ENCODE peak calls at places on chromosomes 1 and 21, in nine cellular contexts. A is upper lobe of right lung, V is fibroblast of lung, J is HCT116, M is IMR-90, G is tibial artery, P is Peyer's patch, C is K562, O is colonic mucosa. Z is an unnamed sample. For H3K4me1 and H3K36me3, the result is how much of the 10 kb centered on the place peaks cover.

GRCh38 chr21:36104306-36105300 is 30.3 kb upstream of the CBR3 start:
- DNase-seq in V (peak), G (no peak), M (peak), O (peak), A (no peak), C (peak), J (peak), P (peak), Z (peak)

GRCh38 chr1:119141020-119141424 is 569 bp upstream of the WARS2 start:
- DNase-seq in P (no peak), J (no peak), V (no peak), G (no peak), O (peak), A (peak), M (no peak), C (peak), Z (peak)

GRCh38 chr1:61132176-61133047 is 50.1 kb downstream of the NFIA start:
- DNase-seq in A (no peak), C (no peak), V (peak), G (no peak), M (peak), P (no peak), O (no peak), J (no peak), Z (no peak)

GRCh38 chr1:18447509-18448220 is 33.1 kb upstream of the KLHDC7A start:
- DNase-seq in G (no peak), O (no peak), M (no peak), P (no peak), V (no peak), A (no peak), C (no peak), J (no peak), Z (no peak)

GRCh38 chr1:18948048-18948912 is 8.2 kb downstream of the IFFO2 start:
- DNase-seq in M (no peak), G (peak), C (no peak), O (no peak), J (no peak), A (no peak), V (peak), P (peak), Z (peak)

GRCh38 chr1:173948594-173948993 is 31.5 kb upstream of the SERPINC1 start:
- DNase-seq in J (no peak), O (no peak), P (no peak), C (no peak), M (no peak), V (no peak), G (no peak), A (no peak), Z (no peak)

GRCh38 chr1:87963566-87963965 is 634.9 kb downstream of the LMO4 start:
- DNase-seq in G (no peak), A (no peak), C (no peak), M (peak), P (no peak), J (no peak), V (peak), O (no peak), Z (no peak)

GRCh38 chr21:46154155-46154954 is 1.0 kb downstream of the FTCD start:
- DNase-seq in O (no peak), M (no peak), J (no peak), V (no peak), G (peak), C (no peak), A (peak), P (no peak), Z (no peak)

GRCh38 chr1:85374160-85374559 is 90.8 kb downstream of the DDAH1 start:
- DNase-seq in O (no peak), M (peak), C (no peak), A (no peak), P (no peak), G (no peak), J (peak), V (peak), Z (no peak)

GRCh38 chr1:161404051-161404597 is 36.4 kb upstream of the CFAP126 start:
- DNase-seq in V (no peak), C (no peak), M (no peak), P (no peak), G (no peak), O (no peak), J (no peak), A (no peak), Z (no peak)

GRCh38 chr1:54743416-54743815 is 20.9 kb downstream of the PARS2 start:
- DNase-seq in J (no peak), C (no peak), O (no peak), P (no peak), G (no peak), A (no peak), M (no peak), V (no peak), Z (no peak)

GRCh38 chr1:230826166-230826875 is 42.0 kb downstream of the C1orf198 start:
- DNase-seq in C (no peak), P (no peak), V (no peak), A (no peak), J (no peak), M (no peak), O (no peak), G (no peak), Z (no peak)

GRCh38 chr1:25861316-25862286 is 2.3 kb upstream of the AUNIP start:
- DNase-seq in A (no peak), V (no peak), C (peak), G (no peak), O (peak), P (no peak), M (no peak), J (peak), Z (no peak)

GRCh38 chr1:25858906-25859789 is at the start of gene AUNIP:
- DNase-seq in C (peak), A (peak), M (peak), J (peak), P (peak), O (peak), V (peak), G (peak), Z (peak)

GRCh38 chr1:25854554-25854953 is 4.7 kb downstream of the AUNIP start:
- DNase-seq in O (no peak), J (no peak), G (no peak), C (peak), V (no peak), P (no peak), A (no peak), M (no peak), Z (no peak)

GRCh38 chr1:25856856-25857255 is 2.4 kb downstream of the AUNIP start:
- DNase-seq in M (no peak), G (no peak), P (no peak), O (no peak), C (no peak), V (no peak), J (no peak), A (no peak), Z (no peak)

DNA sequence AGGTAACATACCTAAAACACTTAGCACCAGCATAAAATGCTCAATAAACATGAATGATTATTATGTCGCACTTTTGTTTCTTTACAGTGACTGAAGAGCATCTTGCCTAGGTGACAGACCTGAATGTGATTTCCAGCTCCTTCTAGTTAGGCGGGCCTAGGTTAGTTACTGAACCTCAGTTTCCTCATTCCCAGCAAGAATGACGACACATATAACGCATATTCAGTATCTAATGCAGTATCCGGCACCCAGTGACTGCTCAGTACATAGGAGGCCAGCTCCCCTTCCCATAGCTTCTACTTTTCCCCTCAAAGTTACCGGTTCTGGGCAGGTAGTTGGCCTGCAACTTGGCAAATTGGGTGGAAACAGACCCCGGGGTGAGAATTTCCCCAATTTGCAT is 763 bp downstream of the AUNIP start:
- DNase-seq in O (no peak), C (no peak), P (no peak), V (no peak), M (no peak), A (no peak), J (no peak), G (no peak), Z (no peak)
- H3K4me3 ChIP-seq in O (peak), C (peak), P (peak), V (peak), M (peak), A (peak), J (peak), G (peak), Z (peak)

GRCh38 chr1:204574016-204574855 is 58.0 kb downstream of the MDM4 start:
- DNase-seq in A (no peak), M (no peak), G (no peak), J (no peak), C (no peak), V (no peak), O (no peak), P (no peak), Z (no peak)

GRCh38 chr1:204573563-204573925 is 57.3 kb downstream of the MDM4 start:
- DNase-seq in V (peak), P (no peak), G (no peak), J (no peak), C (no peak), A (no peak), M (peak), O (no peak), Z (no peak)

GRCh38 chr1:204572923-204573562 is 56.8 kb downstream of the MDM4 start:
- DNase-seq in J (no peak), G (no peak), P (no peak), V (no peak), A (no peak), C (no peak), M (no peak), O (no peak), Z (no peak)

GRCh38 chr1:204569478-204569877 is 53.3 kb downstream of the MDM4 start:
- DNase-seq in A (no peak), J (no peak), V (no peak), O (no peak), P (no peak), G (no peak), M (no peak), C (no peak), Z (no peak)

GRCh38 chr1:204571631-204572030 is 55.4 kb downstream of the MDM4 start:
- DNase-seq in G (no peak), J (no peak), M (no peak), C (no peak), P (no peak), O (no peak), A (no peak), V (no peak), Z (no peak)
- H3K4me1 ChIP-seq in G (under half), J (under half), M (under half), C (under half), P (under half), O (under half), A (under half), V (under half), Z (under half)

DNA sequence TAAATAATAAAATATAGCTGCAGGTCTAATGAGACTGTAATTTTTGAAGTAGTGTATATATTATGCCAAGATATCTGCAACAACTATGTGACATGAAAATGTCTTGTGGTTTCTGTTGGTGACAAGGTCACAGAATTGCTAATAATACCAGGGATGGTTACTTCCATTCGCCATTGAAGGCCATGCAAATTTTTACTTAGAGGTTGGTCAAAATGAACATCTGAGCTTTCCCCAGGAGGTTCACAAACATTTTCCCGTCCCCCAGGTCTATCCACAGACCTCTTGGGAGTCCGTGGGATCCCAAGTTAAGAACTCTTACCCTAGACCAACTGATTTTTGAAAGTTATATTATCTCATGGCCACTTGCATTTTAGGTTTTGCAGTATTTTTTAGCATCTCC is 62.7 kb downstream of the BCL9 start:
- DNase-seq in P (no peak), J (no peak), O (no peak), G (no peak), A (no peak), V (no peak), C (no peak), M (no peak), Z (no peak)
- H3K36me3 ChIP-seq in P (under half), J (under half), O (under half), G (under half), A (under half), V (under half), C (under half), M (under half), Z (under half)

GRCh38 chr1:44785027-44785376 is 3.0 kb downstream of the BEST4 start:
- DNase-seq in O (no peak), J (no peak), C (no peak), A (no peak), G (no peak), M (no peak), V (no peak), P (no peak), Z (no peak)

GRCh38 chr1:44786841-44787426 is 1.0 kb downstream of the BEST4 start:
- DNase-seq in O (no peak), M (no peak), A (no peak), G (no peak), V (no peak), J (no peak), P (no peak), C (no peak), Z (no peak)

GRCh38 chr1:44786138-44786840 is 1.7 kb downstream of the BEST4 start:
- DNase-seq in O (peak), A (peak), M (peak), V (peak), J (peak), P (peak), C (peak), G (peak), Z (peak)

GRCh38 chr1:44784094-44785026 is 3.6 kb downstream of the BEST4 start:
- DNase-seq in O (no peak), G (no peak), V (no peak), J (no peak), P (peak), C (no peak), M (no peak), A (no peak), Z (peak)

DNA sequence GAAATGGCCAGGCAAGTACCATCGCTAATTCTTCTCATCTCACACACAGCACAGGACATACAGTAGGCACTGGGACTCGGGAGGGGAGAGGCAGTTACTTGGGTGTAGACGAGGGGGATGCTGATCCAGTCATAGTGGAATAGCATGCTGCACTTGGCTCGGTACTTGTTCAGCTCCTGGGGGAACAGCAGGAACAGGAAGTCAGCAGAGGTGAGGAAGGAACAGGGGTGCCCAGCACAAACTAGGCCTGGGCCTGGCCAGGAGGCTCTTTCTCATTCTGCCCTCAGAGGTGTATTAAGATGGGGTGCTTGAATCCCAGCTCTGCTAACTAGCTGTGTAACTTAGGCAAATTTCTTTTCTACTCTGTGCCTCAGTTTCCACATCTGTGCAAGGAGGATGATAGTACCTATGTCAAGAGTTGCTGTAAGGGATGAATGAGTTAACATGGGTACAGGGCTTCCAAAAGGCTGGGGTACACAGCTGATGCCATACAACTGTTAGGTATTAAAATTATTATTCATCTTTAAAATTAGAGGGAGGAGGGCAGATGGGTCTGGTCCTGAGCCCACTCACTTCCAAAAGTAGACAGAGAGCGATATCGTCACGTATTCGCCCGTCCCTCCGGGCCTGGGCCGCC is 2.4 kb downstream of the BEST4 start:
- DNase-seq in P (no peak), A (no peak), O (no peak), V (no peak), M (no peak), C (no peak), J (no peak), G (no peak), Z (no peak)
- H3K4me3 ChIP-seq in P (peak), A (peak), O (peak), V (no peak), M (no peak), C (no peak), J (peak), G (peak), Z (peak)

GRCh38 chr1:208158640-208159541 is 85.3 kb downstream of the PLXNA2 start:
- DNase-seq in G (peak), P (no peak), V (no peak), O (peak), C (no peak), J (no peak), A (no peak), M (no peak), Z (no peak)
- H3K4me1 ChIP-seq in G (under half), P (half or more), V (under half), O (under half), C (under half), J (under half), A (half or more), M (under half), Z (under half)

GRCh38 chr21:14957836-14958235 is 107.0 kb downstream of the NRIP1 start:
- DNase-seq in V (no peak), O (no peak), A (no peak), P (no peak), G (no peak), J (no peak), M (peak), C (no peak), Z (no peak)

GRCh38 chr21:14962217-14962616 is 102.6 kb downstream of the NRIP1 start:
- DNase-seq in C (no peak), A (no peak), O (no peak), P (no peak), J (no peak), V (no peak), G (no peak), M (no peak), Z (no peak)

GRCh38 chr21:14956826-14957225 is 108.0 kb downstream of the NRIP1 start:
- DNase-seq in J (no peak), V (peak), A (no peak), O (no peak), M (peak), P (no peak), G (no peak), C (no peak), Z (no peak)

GRCh38 chr21:14955936-14956520 is 108.8 kb downstream of the NRIP1 start:
- DNase-seq in C (no peak), O (no peak), A (no peak), M (no peak), P (no peak), J (no peak), G (no peak), V (no peak), Z (no peak)

GRCh38 chr21:14959343-14959742 is 105.5 kb downstream of the NRIP1 start:
- DNase-seq in M (peak), J (no peak), C (no peak), A (no peak), V (peak), P (no peak), G (no peak), O (no peak), Z (no peak)
- H3K36me3 ChIP-seq in M (under half), J (under half), C (under half), A (under half), V (under half), P (under half), G (under half), O (under half), Z (under half)

GRCh38 chr1:1183833-1184775 is 10.4 kb downstream of the TTLL10 start:
- DNase-seq in G (no peak), J (no peak), V (no peak), M (no peak), A (no peak), C (no peak), P (no peak), O (no peak), Z (no peak)

GRCh38 chr1:1181129-1181937 is 7.7 kb downstream of the TTLL10 start:
- DNase-seq in V (no peak), A (no peak), O (no peak), C (no peak), J (no peak), M (no peak), P (no peak), G (no peak), Z (peak)

GRCh38 chr1:1183221-1183747 is 9.6 kb downstream of the TTLL10 start:
- DNase-seq in J (no peak), G (no peak), V (no peak), A (no peak), M (no peak), O (no peak), P (no peak), C (no peak), Z (no peak)

GRCh38 chr1:1181938-1182410 is 8.3 kb downstream of the TTLL10 start:
- DNase-seq in A (no peak), V (no peak), P (no peak), O (no peak), M (no peak), C (no peak), J (no peak), G (no peak), Z (no peak)

GRCh38 chr1:1182491-1183220 is 9.0 kb downstream of the TTLL10 start:
- DNase-seq in G (no peak), J (no peak), M (no peak), A (no peak), C (no peak), O (no peak), P (no peak), V (no peak), Z (peak)
- H3K4me3 ChIP-seq in G (no peak), J (no peak), M (no peak), A (no peak), C (no peak), O (no peak), P (no peak), V (no peak), Z (no peak)

DNA sequence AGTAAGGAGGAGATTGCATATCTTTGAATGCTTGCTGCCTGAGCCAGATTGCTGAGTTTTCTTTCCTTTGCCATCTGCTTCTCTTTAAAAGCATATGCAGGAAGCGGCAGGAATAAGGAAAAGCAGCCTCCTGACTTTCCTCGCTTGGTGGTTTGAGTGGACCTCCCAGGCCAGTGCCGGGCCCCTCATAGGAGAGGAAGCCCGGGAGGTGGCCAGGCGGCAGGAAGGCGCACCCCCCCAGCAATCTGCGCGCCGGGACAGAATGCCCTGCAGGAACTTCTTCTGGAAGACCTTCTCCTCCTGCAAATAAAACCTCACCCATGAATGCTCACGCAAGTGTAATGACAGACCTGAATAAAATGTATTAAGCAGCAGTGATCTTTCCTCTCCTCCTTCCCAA is 1.5 kb downstream of the CORT start:
- DNase-seq in O (no peak), A (no peak), V (peak), G (no peak), C (no peak), M (peak), P (no peak), J (no peak), Z (no peak)
- H3K4me1 ChIP-seq in O (under half), A (under half), V (under half), G (under half), C (under half), M (under half), P (under half), J (under half), Z (under half)